ENCODE peak calls at places on chromosomes 7 and 10, in ten cellular contexts. K is upper lobe of right lung; R is neural progenitor cell; O is CD8-positive, alpha-beta T cell; H is esophagus squamous epithelium; F is fibroblast of lung; X is lower lobe of right lung; Y is transverse colon; E is IMR-90; P is hepatocyte. D is an unnamed sample.

GRCh38 chr10:88270871-88271713 is 312.0 kb downstream of the RNLS start:
- DNase-seq in K (no peak), R (no peak), O (no peak), H (no peak), F (no peak), X (no peak), Y (no peak), E (peak; percentile 71), P (no peak), D (no peak)

GRCh38 chr10:91598211-91598981 is 34.5 kb downstream of the PPP1R3C start:
- DNase-seq in K (no peak), R (no peak), O (no peak), H (no peak), F (peak; percentile 92), X (no peak), Y (no peak), E (peak; percentile 80), P (peak; percentile 36), D (no peak)

GRCh38 chr7:91397099-91397498 is 132.9 kb downstream of the FZD1 start:
- DNase-seq in K (no peak), R (no peak), O (no peak), H (no peak), F (peak; percentile 12), X (no peak), Y (no peak), E (peak; percentile 6), P (no peak), D (no peak)

GRCh38 chr7:13433946-13434345 is 555.5 kb downstream of the ETV1 start:
- DNase-seq in K (no peak), R (no peak), O (no peak), H (no peak), F (no peak), X (no peak), Y (no peak), E (no peak), P (no peak), D (no peak)

GRCh38 chr7:75945297-75946168 is 30.6 kb downstream of the POR start:
- DNase-seq in K (no peak), R (no peak), O (no peak), H (no peak), F (peak; percentile 53), X (peak; percentile 68), Y (no peak), E (peak; percentile 35), P (peak; percentile 75), D (no peak)

GRCh38 chr7:22333680-22334141 is 23.2 kb downstream of the RAPGEF5 start:
- DNase-seq in K (no peak), R (no peak), O (no peak), H (no peak), F (no peak), X (no peak), Y (peak; percentile 33), E (no peak), P (no peak), D (peak; percentile 34)

GRCh38 chr10:97048649-97049427 is 136.9 kb downstream of the SLIT1 start:
- DNase-seq in K (no peak), R (no peak), O (no peak), H (no peak), F (no peak), X (no peak), Y (no peak), E (no peak), P (no peak), D (no peak)

GRCh38 chr7:37039131-37039719 is 314.9 kb upstream of the AOAH start:
- DNase-seq in K (no peak), R (no peak), O (no peak), H (no peak), F (no peak), X (no peak), Y (no peak), E (no peak), P (no peak), D (no peak)

GRCh38 chr7:95102662-95103061 is 195.3 kb downstream of the PPP1R9A start:
- DNase-seq in K (no peak), R (no peak), O (no peak), H (no peak), F (no peak), X (no peak), Y (no peak), E (no peak), P (no peak), D (no peak)

GRCh38 chr7:30697716-30698460 is 15.6 kb upstream of the CRHR2 start:
- DNase-seq in K (no peak), R (no peak), O (no peak), H (no peak), F (no peak), X (no peak), Y (peak; percentile 51), E (no peak), P (no peak), D (no peak)

GRCh38 chr7:37128644-37129043 is 320.0 kb downstream of the ELMO1 start:
- DNase-seq in K (no peak), R (no peak), O (no peak), H (no peak), F (no peak), X (no peak), Y (no peak), E (no peak), P (no peak), D (no peak)

GRCh38 chr7:104126411-104126841 is 81.4 kb downstream of the ORC5 start:
- DNase-seq in K (no peak), R (peak; percentile 3), O (no peak), H (no peak), F (no peak), X (no peak), Y (no peak), E (no peak), P (no peak), D (no peak)

GRCh38 chr7:135930565-135931423 is 46.4 kb downstream of the MTPN start:
- DNase-seq in K (no peak), R (peak; percentile 15), O (no peak), H (no peak), F (no peak), X (no peak), Y (no peak), E (peak; percentile 62), P (no peak), D (no peak)

GRCh38 chr7:18792866-18793595 is 297.5 kb downstream of the HDAC9 start:
- DNase-seq in K (no peak), R (no peak), O (no peak), H (no peak), F (peak; percentile 52), X (no peak), Y (no peak), E (peak; percentile 79), P (peak; percentile 24), D (no peak)

GRCh38 chr10:115572740-115573455 is 479.7 kb downstream of the ATRNL1 start:
- DNase-seq in K (no peak), R (peak; percentile 42), O (no peak), H (no peak), F (no peak), X (no peak), Y (no peak), E (no peak), P (peak; percentile 7), D (no peak)

GRCh38 chr10:10797467-10797866 is 220.2 kb upstream of the CELF2 start:
- DNase-seq in K (peak; percentile 63), R (no peak), O (no peak), H (no peak), F (peak; percentile 18), X (no peak), Y (no peak), E (no peak), P (no peak), D (no peak)

GRCh38 chr10:79382491-79382941 is 35.2 kb downstream of the PPIF start:
- DNase-seq in K (peak; percentile 52), R (no peak), O (no peak), H (no peak), F (no peak), X (peak; percentile 42), Y (peak; percentile 10), E (no peak), P (no peak), D (peak; percentile 10)

GRCh38 chr7:108296911-108297310 is 159.3 kb downstream of the NRCAM start:
- DNase-seq in K (no peak), R (no peak), O (no peak), H (no peak), F (no peak), X (no peak), Y (no peak), E (no peak), P (no peak), D (no peak)

GRCh38 chr7:4754433-4755010 is 20.9 kb upstream of the AP5Z1 start:
- DNase-seq in K (no peak), R (no peak), O (no peak), H (no peak), F (no peak), X (no peak), Y (no peak), E (no peak), P (no peak), D (no peak)
- H3K4me1 ChIP-seq in K (peaks cover 8% of the 10 kb centered on the region), R (no peaks in the 10 kb centered on the region), O (peaks cover 13% of the 10 kb centered on the region), H (peaks cover 4% of the 10 kb centered on the region), F (no peaks in the 10 kb centered on the region), X (peaks cover 10% of the 10 kb centered on the region), Y (no peaks in the 10 kb centered on the region), E (no peaks in the 10 kb centered on the region), P (peaks cover 3% of the 10 kb centered on the region), D (peaks cover 7% of the 10 kb centered on the region)

GRCh38 chr10:22253578-22253882 is 35.7 kb upstream of the EBLN1 start:
- DNase-seq in K (peak; percentile 79), R (peak; percentile 72), O (peak; percentile 15), H (no peak), F (no peak), X (peak; percentile 64), Y (peak; percentile 35), E (no peak), P (no peak), D (no peak)
- H3K4me3 ChIP-seq in K (peak overlapping the region; percentile 72), R (peak overlapping the region; percentile 60), O (peak overlapping the region; percentile 59), H (peak overlapping the region; percentile 61), F (no peak overlapping the region), X (peak overlapping the region; percentile 72), Y (no peak overlapping the region), E (no peak overlapping the region), P (no peak overlapping the region), D (peak overlapping the region; percentile 43)

GRCh38 chr7:151310578-151310977 is 31.0 kb upstream of the NUB1 start:
- DNase-seq in K (no peak), R (no peak), O (no peak), H (no peak), F (peak; percentile 37), X (no peak), Y (no peak), E (peak; percentile 13), P (peak; percentile 53), D (no peak)
- TF ChIP-seq CTCF in K (peak; percentile 33), R (peak; percentile 34), O (no peak), H (peak; percentile 38), F (peak; percentile 8), X (peak; percentile 34), Y (peak; percentile 25), E (peak; percentile 47), P (peak; percentile 50), D (peak; percentile 31)

DNA sequence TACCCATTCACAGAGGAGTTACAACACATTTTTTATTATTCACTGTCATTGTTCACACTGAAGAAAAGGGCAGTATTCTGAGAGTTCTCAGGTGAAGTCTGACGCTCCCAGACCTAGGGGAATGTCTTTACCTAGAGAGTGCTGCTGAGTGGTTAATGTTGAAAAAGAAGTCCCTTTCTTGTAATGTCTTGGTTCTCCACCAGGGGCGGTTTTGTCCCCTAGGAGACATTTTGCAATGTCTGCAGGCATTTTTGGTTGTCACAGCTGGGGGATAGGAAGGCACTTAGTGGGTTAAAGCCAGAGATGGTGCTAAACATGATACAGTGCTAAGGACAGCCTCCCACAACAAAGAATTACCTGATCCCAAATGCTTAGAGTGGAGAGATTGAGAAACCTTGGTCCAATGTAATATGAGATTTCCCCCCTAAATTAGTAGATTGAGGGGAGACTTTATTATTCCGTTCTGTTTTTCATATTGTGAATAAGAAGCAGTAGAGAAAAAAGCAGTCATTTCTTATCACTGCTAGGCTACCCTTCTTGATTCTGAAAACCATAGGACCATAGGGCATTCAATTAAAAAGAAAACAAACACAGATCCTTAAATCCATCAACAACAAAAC is 13.1 kb downstream of the UMAD1 start:
- DNase-seq in K (no peak), R (peak; percentile 72), O (no peak), H (no peak), F (peak; percentile 10), X (no peak), Y (no peak), E (no peak), P (peak; percentile 16), D (no peak)
- H3K4me1 ChIP-seq in K (peaks cover 4% of the 10 kb centered on the region), R (peaks cover 11% of the 10 kb centered on the region), O (peaks cover 24% of the 10 kb centered on the region), H (no peaks in the 10 kb centered on the region), F (no peaks in the 10 kb centered on the region), X (no peaks in the 10 kb centered on the region), Y (peaks cover 3% of the 10 kb centered on the region), E (no peaks in the 10 kb centered on the region), P (no peaks in the 10 kb centered on the region), D (no peaks in the 10 kb centered on the region)

D was measured in pancreas.